ENCODE peak calls at places on chromosome 22, in ten cellular contexts. One of them, this sample, is unnamed.

GRCh38 chr22:37626144-37626543 is 13.3 kb upstream of the SH3BP1 start:
- DNase-seq in HFF-Myc: no peak
- DNase-seq in EH: no peak
- DNase-seq in stimulated activated CD4-positive, alpha-beta T cell treated with anti-CD3 and anti-CD28 coated beads, Interleukin-1b, Interleukin-23, amount 100 ng/mL, for 1 hour: no peak
- DNase-seq in T-helper 1 cell: no peak
- DNase-seq in naive thymus-derived CD4-positive, alpha-beta T cell: no peak
- DNase-seq in small intestine: no peak
- DNase-seq in activated T-helper 1 cell treated with anti-CD3 and anti-CD28 coated beads, Interleukin-2, amount 50 U/mL, for 16 hours: no peak
- DNase-seq in DMS79 treated with DMSO at 0.1 percent for 48 hours: no peak
- DNase-seq in brain microvascular endothelial cell: no peak
- DNase-seq in this sample: no peak

GRCh38 chr22:29257751-29258181 is 10.0 kb downstream of the RHBDD3 start:
- DNase-seq in HFF-Myc: no peak
- DNase-seq in EH: no peak
- DNase-seq in stimulated activated CD4-positive, alpha-beta T cell treated with anti-CD3 and anti-CD28 coated beads, Interleukin-1b, Interleukin-23, amount 100 ng/mL, for 1 hour: no peak
- DNase-seq in T-helper 1 cell: no peak
- DNase-seq in naive thymus-derived CD4-positive, alpha-beta T cell: no peak
- DNase-seq in small intestine: no peak
- DNase-seq in activated T-helper 1 cell treated with anti-CD3 and anti-CD28 coated beads, Interleukin-2, amount 50 U/mL, for 16 hours: no peak
- DNase-seq in DMS79 treated with DMSO at 0.1 percent for 48 hours: no peak
- DNase-seq in brain microvascular endothelial cell: no peak
- DNase-seq in this sample: no peak

GRCh38 chr22:50604256-50604580 is 3.6 kb downstream of the MAPK8IP2 start:
- DNase-seq in HFF-Myc: no peak
- DNase-seq in EH: no peak
- DNase-seq in stimulated activated CD4-positive, alpha-beta T cell treated with anti-CD3 and anti-CD28 coated beads, Interleukin-1b, Interleukin-23, amount 100 ng/mL, for 1 hour: no peak
- DNase-seq in T-helper 1 cell: no peak
- DNase-seq in naive thymus-derived CD4-positive, alpha-beta T cell: no peak
- DNase-seq in small intestine: no peak
- DNase-seq in activated T-helper 1 cell treated with anti-CD3 and anti-CD28 coated beads, Interleukin-2, amount 50 U/mL, for 16 hours: no peak
- DNase-seq in DMS79 treated with DMSO at 0.1 percent for 48 hours: no peak
- DNase-seq in brain microvascular endothelial cell: no peak
- DNase-seq in this sample: no peak

GRCh38 chr22:24046024-24046423 is 34.9 kb downstream of the CABIN1 start:
- DNase-seq in HFF-Myc: no peak
- DNase-seq in EH: no peak
- DNase-seq in stimulated activated CD4-positive, alpha-beta T cell treated with anti-CD3 and anti-CD28 coated beads, Interleukin-1b, Interleukin-23, amount 100 ng/mL, for 1 hour: no peak
- DNase-seq in T-helper 1 cell: no peak
- DNase-seq in naive thymus-derived CD4-positive, alpha-beta T cell: no peak
- DNase-seq in small intestine: no peak
- DNase-seq in activated T-helper 1 cell treated with anti-CD3 and anti-CD28 coated beads, Interleukin-2, amount 50 U/mL, for 16 hours: no peak
- DNase-seq in DMS79 treated with DMSO at 0.1 percent for 48 hours: no peak
- DNase-seq in brain microvascular endothelial cell: no peak
- DNase-seq in this sample: no peak

GRCh38 chr22:39763276-39763675 is 130.3 kb downstream of the ENTHD1 start:
- DNase-seq in HFF-Myc: no peak
- DNase-seq in EH: no peak
- DNase-seq in stimulated activated CD4-positive, alpha-beta T cell treated with anti-CD3 and anti-CD28 coated beads, Interleukin-1b, Interleukin-23, amount 100 ng/mL, for 1 hour: no peak
- DNase-seq in T-helper 1 cell: no peak
- DNase-seq in naive thymus-derived CD4-positive, alpha-beta T cell: no peak
- DNase-seq in small intestine: no peak
- DNase-seq in activated T-helper 1 cell treated with anti-CD3 and anti-CD28 coated beads, Interleukin-2, amount 50 U/mL, for 16 hours: no peak
- DNase-seq in DMS79 treated with DMSO at 0.1 percent for 48 hours: no peak
- DNase-seq in brain microvascular endothelial cell: no peak
- DNase-seq in this sample: no peak

GRCh38 chr22:49007013-49007653 is 820.5 kb downstream of the BRD1 start:
- DNase-seq in HFF-Myc: no peak
- DNase-seq in EH: no peak
- DNase-seq in stimulated activated CD4-positive, alpha-beta T cell treated with anti-CD3 and anti-CD28 coated beads, Interleukin-1b, Interleukin-23, amount 100 ng/mL, for 1 hour: no peak
- DNase-seq in T-helper 1 cell: no peak
- DNase-seq in naive thymus-derived CD4-positive, alpha-beta T cell: no peak
- DNase-seq in small intestine: no peak
- DNase-seq in activated T-helper 1 cell treated with anti-CD3 and anti-CD28 coated beads, Interleukin-2, amount 50 U/mL, for 16 hours: no peak
- DNase-seq in DMS79 treated with DMSO at 0.1 percent for 48 hours: no peak
- DNase-seq in brain microvascular endothelial cell: no peak
- DNase-seq in this sample: no peak

GRCh38 chr22:22422629-22423112 is 85.9 kb downstream of the ZNF280B start:
- DNase-seq in HFF-Myc: peak; percentile 17
- DNase-seq in EH: peak; percentile 56
- DNase-seq in stimulated activated CD4-positive, alpha-beta T cell treated with anti-CD3 and anti-CD28 coated beads, Interleukin-1b, Interleukin-23, amount 100 ng/mL, for 1 hour: peak; percentile 42
- DNase-seq in T-helper 1 cell: peak; percentile 39
- DNase-seq in naive thymus-derived CD4-positive, alpha-beta T cell: peak; percentile 27
- DNase-seq in small intestine: peak; percentile 69
- DNase-seq in activated T-helper 1 cell treated with anti-CD3 and anti-CD28 coated beads, Interleukin-2, amount 50 U/mL, for 16 hours: peak; percentile 25
- DNase-seq in DMS79 treated with DMSO at 0.1 percent for 48 hours: peak; percentile 9
- DNase-seq in brain microvascular endothelial cell: peak; percentile 69
- DNase-seq in this sample: no peak

GRCh38 chr22:31079095-31079642 is 1.9 kb upstream of the SMTN start:
- DNase-seq in HFF-Myc: no peak
- DNase-seq in EH: no peak
- DNase-seq in stimulated activated CD4-positive, alpha-beta T cell treated with anti-CD3 and anti-CD28 coated beads, Interleukin-1b, Interleukin-23, amount 100 ng/mL, for 1 hour: no peak
- DNase-seq in T-helper 1 cell: no peak
- DNase-seq in naive thymus-derived CD4-positive, alpha-beta T cell: no peak
- DNase-seq in small intestine: peak; percentile 88
- DNase-seq in activated T-helper 1 cell treated with anti-CD3 and anti-CD28 coated beads, Interleukin-2, amount 50 U/mL, for 16 hours: no peak
- DNase-seq in DMS79 treated with DMSO at 0.1 percent for 48 hours: no peak
- DNase-seq in brain microvascular endothelial cell: no peak
- DNase-seq in this sample: no peak

GRCh38 chr22:49203863-49204598 is 623.6 kb downstream of the BRD1 start:
- DNase-seq in HFF-Myc: no peak
- DNase-seq in EH: no peak
- DNase-seq in stimulated activated CD4-positive, alpha-beta T cell treated with anti-CD3 and anti-CD28 coated beads, Interleukin-1b, Interleukin-23, amount 100 ng/mL, for 1 hour: no peak
- DNase-seq in T-helper 1 cell: no peak
- DNase-seq in naive thymus-derived CD4-positive, alpha-beta T cell: no peak
- DNase-seq in small intestine: no peak
- DNase-seq in activated T-helper 1 cell treated with anti-CD3 and anti-CD28 coated beads, Interleukin-2, amount 50 U/mL, for 16 hours: no peak
- DNase-seq in DMS79 treated with DMSO at 0.1 percent for 48 hours: no peak
- DNase-seq in brain microvascular endothelial cell: no peak
- DNase-seq in this sample: no peak

GRCh38 chr22:22855617-22856308 is 31.9 kb upstream of the IGLL5 start:
- DNase-seq in HFF-Myc: no peak
- DNase-seq in EH: peak; percentile 28
- DNase-seq in stimulated activated CD4-positive, alpha-beta T cell treated with anti-CD3 and anti-CD28 coated beads, Interleukin-1b, Interleukin-23, amount 100 ng/mL, for 1 hour: no peak
- DNase-seq in T-helper 1 cell: peak; percentile 31
- DNase-seq in naive thymus-derived CD4-positive, alpha-beta T cell: peak; percentile 20
- DNase-seq in small intestine: peak; percentile 8
- DNase-seq in activated T-helper 1 cell treated with anti-CD3 and anti-CD28 coated beads, Interleukin-2, amount 50 U/mL, for 16 hours: no peak
- DNase-seq in DMS79 treated with DMSO at 0.1 percent for 48 hours: no peak
- DNase-seq in brain microvascular endothelial cell: no peak
- DNase-seq in this sample: no peak

GRCh38 chr22:36329217-36330078 is 58.3 kb downstream of the MYH9 start:
- DNase-seq in HFF-Myc: peak; percentile 96
- DNase-seq in EH: peak; percentile 100
- DNase-seq in stimulated activated CD4-positive, alpha-beta T cell treated with anti-CD3 and anti-CD28 coated beads, Interleukin-1b, Interleukin-23, amount 100 ng/mL, for 1 hour: peak; percentile 53
- DNase-seq in T-helper 1 cell: peak; percentile 77
- DNase-seq in naive thymus-derived CD4-positive, alpha-beta T cell: no peak
- DNase-seq in small intestine: peak; percentile 29
- DNase-seq in activated T-helper 1 cell treated with anti-CD3 and anti-CD28 coated beads, Interleukin-2, amount 50 U/mL, for 16 hours: peak; percentile 43
- DNase-seq in DMS79 treated with DMSO at 0.1 percent for 48 hours: peak; percentile 62
- DNase-seq in brain microvascular endothelial cell: peak; percentile 92
- DNase-seq in this sample: no peak

GRCh38 chr22:35558031-35558430 is 17.4 kb downstream of the RASD2 start:
- DNase-seq in HFF-Myc: no peak
- DNase-seq in EH: no peak
- DNase-seq in stimulated activated CD4-positive, alpha-beta T cell treated with anti-CD3 and anti-CD28 coated beads, Interleukin-1b, Interleukin-23, amount 100 ng/mL, for 1 hour: no peak
- DNase-seq in T-helper 1 cell: no peak
- DNase-seq in naive thymus-derived CD4-positive, alpha-beta T cell: no peak
- DNase-seq in small intestine: no peak
- DNase-seq in activated T-helper 1 cell treated with anti-CD3 and anti-CD28 coated beads, Interleukin-2, amount 50 U/mL, for 16 hours: no peak
- DNase-seq in DMS79 treated with DMSO at 0.1 percent for 48 hours: no peak
- DNase-seq in brain microvascular endothelial cell: no peak
- DNase-seq in this sample: no peak

GRCh38 chr22:41030891-41031290 is 61.5 kb upstream of the EP300 start:
- DNase-seq in HFF-Myc: no peak
- DNase-seq in EH: peak; percentile 66
- DNase-seq in stimulated activated CD4-positive, alpha-beta T cell treated with anti-CD3 and anti-CD28 coated beads, Interleukin-1b, Interleukin-23, amount 100 ng/mL, for 1 hour: no peak
- DNase-seq in T-helper 1 cell: no peak
- DNase-seq in naive thymus-derived CD4-positive, alpha-beta T cell: no peak
- DNase-seq in small intestine: no peak
- DNase-seq in activated T-helper 1 cell treated with anti-CD3 and anti-CD28 coated beads, Interleukin-2, amount 50 U/mL, for 16 hours: no peak
- DNase-seq in DMS79 treated with DMSO at 0.1 percent for 48 hours: no peak
- DNase-seq in brain microvascular endothelial cell: peak; percentile 66
- DNase-seq in this sample: no peak

This sample was measured in NCI-H1417 treated with DMSO at 0.1 percent for 48 hours.